ENCODE peak calls at places on chromosome 22, in seven cellular contexts. N is cardiac fibroblast, K is H7, D is Caco-2, R is Karpas-422, E is MM.1S, Z is AG10803. F is an unnamed sample.

GRCh38 chr22:20571531-20572007 is 64.2 kb downstream of the MED15 start:
- DNase-seq in N (peak; percentile 53), K (peak; percentile 91), D (no peak), R (peak; percentile 84), E (peak; percentile 39), Z (peak; percentile 51), F (peak; percentile 83)

GRCh38 chr22:48897638-48897954 is 930.1 kb downstream of the BRD1 start:
- DNase-seq in N (no peak), K (peak; percentile 28), D (no peak), R (no peak), E (no peak), Z (no peak), F (no peak)

GRCh38 chr22:36180038-36180880 is 19.7 kb upstream of the APOL3 start:
- DNase-seq in N (peak; percentile 79), K (peak; percentile 75), D (peak; percentile 68), R (peak; percentile 85), E (peak; percentile 53), Z (peak; percentile 61), F (peak; percentile 78)

GRCh38 chr22:24367841-24368240 is 59.6 kb upstream of the ADORA2A start:
- DNase-seq in N (peak; percentile 15), K (no peak), D (no peak), R (no peak), E (no peak), Z (peak; percentile 59), F (no peak)

GRCh38 chr22:44924098-44924497 is 85.7 kb downstream of the PHF21B start:
- DNase-seq in N (no peak), K (no peak), D (no peak), R (no peak), E (no peak), Z (no peak), F (no peak)

GRCh38 chr22:27105142-27106025 is 448.0 kb downstream of the MIAT start:
- DNase-seq in N (peak; percentile 94), K (no peak), D (no peak), R (no peak), E (no peak), Z (peak; percentile 92), F (no peak)

GRCh38 chr22:50730941-50731661 is 6.9 kb upstream of the ACR start:
- DNase-seq in N (peak; percentile 22), K (peak; percentile 88), D (peak; percentile 31), R (no peak), E (no peak), Z (peak; percentile 11), F (peak; percentile 12)

GRCh38 chr22:37183432-37184379 is 4.3 kb downstream of the C1QTNF6 start:
- DNase-seq in N (no peak), K (no peak), D (no peak), R (no peak), E (no peak), Z (no peak), F (no peak)

GRCh38 chr22:19168088-19168890 is 10.2 kb downstream of the SLC25A1 start:
- DNase-seq in N (no peak), K (peak; percentile 67), D (peak; percentile 85), R (no peak), E (no peak), Z (no peak), F (no peak)

GRCh38 chr22:19329454-19329853 is 37.9 kb upstream of the CLTCL1 start:
- DNase-seq in N (no peak), K (no peak), D (no peak), R (no peak), E (no peak), Z (no peak), F (no peak)

GRCh38 chr22:44881246-44881600 is 128.6 kb downstream of the PHF21B start:
- DNase-seq in N (no peak), K (peak; percentile 24), D (no peak), R (no peak), E (no peak), Z (no peak), F (no peak)

GRCh38 chr22:27258773-27259172 is 542.8 kb downstream of the MN1 start:
- DNase-seq in N (no peak), K (no peak), D (no peak), R (peak; percentile 45), E (no peak), Z (no peak), F (no peak)

GRCh38 chr22:32203181-32204105 is 1.4 kb downstream of the RFPL2 start:
- DNase-seq in N (no peak), K (peak; percentile 58), D (no peak), R (no peak), E (no peak), Z (no peak), F (peak; percentile 70)

GRCh38 chr22:36464715-36465231 is 16.7 kb downstream of the TXN2 start:
- DNase-seq in N (no peak), K (no peak), D (no peak), R (no peak), E (no peak), Z (no peak), F (no peak)

GRCh38 chr22:48744967-48745841 is 1082.5 kb downstream of the BRD1 start:
- DNase-seq in N (no peak), K (peak; percentile 6), D (peak; percentile 7), R (no peak), E (no peak), Z (no peak), F (peak; percentile 1)

GRCh38 chr22:48240165-48240934 is 1477.9 kb downstream of the TBC1D22A start:
- DNase-seq in N (no peak), K (peak; percentile 33), D (no peak), R (no peak), E (no peak), Z (no peak), F (no peak)

GRCh38 chr22:23133922-23134321 is 7.9 kb downstream of the RSPH14 start:
- DNase-seq in N (no peak), K (no peak), D (no peak), R (no peak), E (no peak), Z (no peak), F (no peak)

GRCh38 chr22:31585161-31585859 is 76.7 kb downstream of the PISD start:
- DNase-seq in N (peak; percentile 72), K (no peak), D (no peak), R (no peak), E (no peak), Z (peak; percentile 71), F (no peak)

GRCh38 chr22:43479311-43479710 is 67.5 kb downstream of the MPPED1 start:
- DNase-seq in N (no peak), K (peak; percentile 20), D (no peak), R (no peak), E (no peak), Z (no peak), F (no peak)

GRCh38 chr22:42188808-42189447 is 58.3 kb upstream of the CYP2D6 start:
- DNase-seq in N (peak; percentile 51), K (no peak), D (no peak), R (no peak), E (no peak), Z (no peak), F (no peak)

GRCh38 chr22:27494821-27495220 is 306.7 kb downstream of the MN1 start:
- DNase-seq in N (no peak), K (peak; percentile 79), D (no peak), R (no peak), E (no peak), Z (no peak), F (no peak)

GRCh38 chr22:48268771-48269552 is 1506.5 kb downstream of the TBC1D22A start:
- DNase-seq in N (no peak), K (peak; percentile 26), D (no peak), R (no peak), E (peak; percentile 3), Z (no peak), F (no peak)

GRCh38 chr22:37485714-37486223 is 415 bp downstream of the MFNG start:
- DNase-seq in N (no peak), K (peak; percentile 79), D (no peak), R (peak; percentile 68), E (peak; percentile 41), Z (no peak), F (no peak)

GRCh38 chr22:42316988-42317387 is 46.5 kb upstream of the TCF20 start:
- DNase-seq in N (peak; percentile 5), K (no peak), D (no peak), R (peak; percentile 78), E (no peak), Z (peak; percentile 44), F (no peak)

GRCh38 chr22:40498454-40499186 is 128.2 kb downstream of the SGSM3 start:
- DNase-seq in N (peak; percentile 97), K (peak; percentile 27), D (peak; percentile 80), R (no peak), E (no peak), Z (peak; percentile 94), F (no peak)

GRCh38 chr22:40156001-40156516 is 21.7 kb upstream of the TNRC6B start:
- DNase-seq in N (peak; percentile 47), K (peak; percentile 55), D (peak; percentile 79), R (peak; percentile 45), E (peak; percentile 11), Z (no peak), F (peak; percentile 38)

GRCh38 chr22:35900483-35901168 is 128.0 kb downstream of the RBFOX2 start:
- DNase-seq in N (peak; percentile 69), K (no peak), D (peak; percentile 55), R (no peak), E (no peak), Z (peak; percentile 55), F (no peak)

GRCh38 chr22:22460635-22461034 is 47.9 kb downstream of the ZNF280B start:
- DNase-seq in N (peak; percentile 33), K (no peak), D (no peak), R (peak; percentile 67), E (peak; percentile 49), Z (no peak), F (no peak)

GRCh38 chr22:40289991-40290459 is 56.3 kb upstream of the ADSL start:
- DNase-seq in N (no peak), K (no peak), D (no peak), R (no peak), E (no peak), Z (no peak), F (no peak)

GRCh38 chr22:24090581-24090980 is 79.5 kb downstream of the CABIN1 start:
- DNase-seq in N (no peak), K (no peak), D (no peak), R (no peak), E (no peak), Z (no peak), F (no peak)

GRCh38 chr22:29074276-29074625 is 1.4 kb downstream of the KREMEN1 start:
- DNase-seq in N (no peak), K (no peak), D (no peak), R (no peak), E (no peak), Z (no peak), F (no peak)
- H3K4me3 ChIP-seq in N (peak overlapping the region; percentile 58), K (peak overlapping the region; percentile 60), D (peak overlapping the region; percentile 81), R (no peak overlapping the region), E (no peak overlapping the region), Z (peak overlapping the region; percentile 66), F (peak overlapping the region; percentile 57)

GRCh38 chr22:38870312-38870741 is 1.7 kb downstream of the CBX6 start:
- DNase-seq in N (peak; percentile 86), K (peak; percentile 90), D (peak; percentile 87), R (peak; percentile 94), E (peak; percentile 82), Z (peak; percentile 78), F (peak; percentile 88)
- H3K4me3 ChIP-seq in N (peak overlapping the region; percentile 70), K (no peak overlapping the region), D (peak overlapping the region; percentile 53), R (peak overlapping the region; percentile 98), E (peak overlapping the region; percentile 93), Z (peak overlapping the region; percentile 77), F (no peak overlapping the region)

GRCh38 chr22:46251266-46251665 is 1.2 kb upstream of the CDPF1 start:
- DNase-seq in N (no peak), K (no peak), D (no peak), R (no peak), E (no peak), Z (peak; percentile 1), F (no peak)
- H3K4me3 ChIP-seq in N (peak overlapping the region; percentile 88), K (peak overlapping the region; percentile 93), D (peak overlapping the region; percentile 78), R (peak overlapping the region; percentile 97), E (peak overlapping the region; percentile 88), Z (peak overlapping the region; percentile 82), F (peak overlapping the region; percentile 72)

GRCh38 chr22:30307026-30307574 is 17.8 kb upstream of the CASTOR1 start:
- DNase-seq in N (no peak), K (no peak), D (no peak), R (no peak), E (no peak), Z (no peak), F (no peak)
- H3K4me3 ChIP-seq in N (no peak overlapping the region), K (no peak overlapping the region), D (no peak overlapping the region), R (no peak overlapping the region), E (no peak overlapping the region), Z (no peak overlapping the region), F (no peak overlapping the region)

F was measured in pancreas.